ENCODE peak calls at places on chromosomes 7 and 10, in ten cellular contexts. R, C, H, N, U, G, X, I, T and W are unnamed samples.

GRCh38 chr7:48059706-48060105 is 24.4 kb downstream of the C7orf57 start:
- DNase-seq in C (no peak), R (no peak), T (no peak), U (no peak), X (no peak), G (no peak), H (no peak), I (no peak), N (no peak), W (no peak)

GRCh38 chr7:71131256-71131752 is 640 bp upstream of the GALNT17 start:
- DNase-seq in C (no peak), R (no peak), U (peak; percentile 79), H (peak; percentile 28), I (no peak), N (peak; percentile 67), G (no peak), T (no peak), X (peak; percentile 1), W (peak; percentile 71)

GRCh38 chr7:77738871-77739270 is 42.6 kb downstream of the RSBN1L start:
- DNase-seq in N (no peak), C (no peak), H (no peak), I (no peak), R (no peak), U (no peak), G (no peak), T (no peak), X (no peak), W (no peak)

GRCh38 chr7:375901-376305 is 85.9 kb downstream of the FOXL3 start:
- DNase-seq in C (no peak), N (no peak), R (no peak), T (no peak), G (no peak), X (no peak), I (no peak), H (no peak), U (no peak), W (no peak)

GRCh38 chr10:83954193-83954794 is 185.0 kb upstream of the GHITM start:
- DNase-seq in N (no peak), R (no peak), C (no peak), I (no peak), U (no peak), X (no peak), T (no peak), H (no peak), G (no peak), W (no peak)

GRCh38 chr10:133394801-133395221 is 854 bp downstream of the MTG1 start:
- DNase-seq in X (no peak), G (peak; percentile 39), I (no peak), C (no peak), R (no peak), H (peak; percentile 23), T (no peak), N (no peak), U (no peak), W (peak; percentile 9)

GRCh38 chr7:158864833-158865232 is 8.5 kb downstream of the DYNC2I1 start:
- DNase-seq in X (no peak), T (no peak), N (no peak), R (no peak), C (no peak), U (no peak), I (no peak), G (no peak), H (no peak), W (no peak)

GRCh38 chr10:76150886-76151288 is 719.5 kb downstream of the LRMDA start:
- DNase-seq in N (no peak), X (no peak), C (no peak), H (no peak), I (no peak), G (no peak), U (no peak), R (no peak), T (no peak), W (no peak)

GRCh38 chr10:33258951-33259350 is 75.5 kb downstream of the NRP1 start:
- DNase-seq in X (no peak), U (peak; percentile 33), R (no peak), N (no peak), G (no peak), H (no peak), I (no peak), T (no peak), C (no peak), W (no peak)

GRCh38 chr10:19654576-19654975 is 161.7 kb upstream of the PLXDC2 start:
- DNase-seq in C (no peak), U (peak; percentile 21), R (no peak), N (no peak), H (no peak), T (no peak), G (peak; percentile 45), X (no peak), I (no peak), W (no peak)

GRCh38 chr10:49707585-49707984 is 28.1 kb downstream of the C10orf53 start:
- DNase-seq in R (no peak), G (no peak), X (no peak), I (no peak), U (no peak), T (no peak), H (no peak), N (no peak), C (no peak), W (no peak)

GRCh38 chr7:2614646-2615330 is 17.0 kb upstream of the TTYH3 start:
- DNase-seq in R (no peak), C (no peak), I (no peak), U (no peak), G (no peak), X (no peak), H (no peak), N (no peak), T (no peak), W (no peak)

GRCh38 chr10:17644485-17644964 is 574 bp downstream of the STAM start:
- DNase-seq in N (no peak), C (no peak), I (peak; percentile 30), U (peak; percentile 46), X (peak; percentile 14), G (peak; percentile 82), T (no peak), H (peak; percentile 29), R (no peak), W (peak; percentile 30)

GRCh38 chr7:16419859-16420258 is 1.5 kb downstream of the CRPPA start:
- DNase-seq in H (no peak), I (no peak), U (no peak), T (no peak), X (no peak), R (no peak), G (peak; percentile 4), C (no peak), N (no peak), W (no peak)